ENCODE peak calls at places on chromosomes 2 and 18, in four cellular contexts. K is A549, G is heart right ventricle, B is lower lobe of right lung. T is an unnamed sample.

GRCh38 chr2:206217162-206217561 is 57.3 kb upstream of the ZDBF2 start:
- DNase-seq in K (no peak), G (no peak), B (no peak), T (no peak)

GRCh38 chr2:174901075-174901474 is 104.1 kb downstream of the CHN1 start:
- DNase-seq in K (no peak), G (no peak), B (no peak), T (no peak)

GRCh38 chr2:183227191-183227590 is 102.9 kb downstream of the NUP35 start:
- DNase-seq in K (no peak), G (no peak), B (no peak), T (no peak)

GRCh38 chr2:222518570-222519381 is 94.4 kb downstream of the SGPP2 start:
- DNase-seq in K (no peak), G (no peak), B (no peak), T (no peak)

GRCh38 chr2:176181551-176181950 is 6.9 kb upstream of the HOXD1 start:
- DNase-seq in K (no peak), G (no peak), B (no peak), T (no peak)

GRCh38 chr18:8450013-8450412 is 159.2 kb upstream of the RAB12 start:
- DNase-seq in K (peak), G (peak), B (no peak), T (no peak)

GRCh38 chr2:158845869-158846268 is 50.8 kb downstream of the DAPL1 start:
- DNase-seq in K (no peak), G (no peak), B (no peak), T (no peak)

GRCh38 chr18:39969813-39970494 is 1985.1 kb upstream of the PIK3C3 start:
- DNase-seq in K (no peak), G (no peak), B (no peak), T (no peak)

GRCh38 chr2:55391155-55391554 is 28.5 kb downstream of the CCDC88A start:
- DNase-seq in K (peak), G (no peak), B (no peak), T (no peak)

GRCh38 chr18:58980991-58981390 is 116.3 kb downstream of the ZNF532 start:
- DNase-seq in K (no peak), G (no peak), B (no peak), T (no peak)

GRCh38 chr18:54679318-54680149 is 88.5 kb downstream of the DYNAP start:
- DNase-seq in K (peak), G (peak), B (no peak), T (peak)

GRCh38 chr2:169716229-169716886 is 17.3 kb upstream of the KLHL23 start:
- DNase-seq in K (no peak), G (no peak), B (no peak), T (no peak)

GRCh38 chr18:79077181-79077580 is 8.0 kb downstream of the ATP9B start:
- DNase-seq in K (no peak), G (no peak), B (no peak), T (no peak)

GRCh38 chr2:134134827-134135226 is 119.0 kb upstream of the MGAT5 start:
- DNase-seq in K (no peak), G (no peak), B (no peak), T (no peak)

GRCh38 chr2:134138115-134138514 is 115.8 kb upstream of the MGAT5 start:
- DNase-seq in K (no peak), G (no peak), B (no peak), T (no peak)

GRCh38 chr2:134137182-134137595 is 116.7 kb upstream of the MGAT5 start:
- DNase-seq in K (no peak), G (peak), B (peak), T (peak)

GRCh38 chr2:134135793-134136192 is 118.1 kb upstream of the MGAT5 start:
- DNase-seq in K (no peak), G (no peak), B (no peak), T (no peak)

DNA sequence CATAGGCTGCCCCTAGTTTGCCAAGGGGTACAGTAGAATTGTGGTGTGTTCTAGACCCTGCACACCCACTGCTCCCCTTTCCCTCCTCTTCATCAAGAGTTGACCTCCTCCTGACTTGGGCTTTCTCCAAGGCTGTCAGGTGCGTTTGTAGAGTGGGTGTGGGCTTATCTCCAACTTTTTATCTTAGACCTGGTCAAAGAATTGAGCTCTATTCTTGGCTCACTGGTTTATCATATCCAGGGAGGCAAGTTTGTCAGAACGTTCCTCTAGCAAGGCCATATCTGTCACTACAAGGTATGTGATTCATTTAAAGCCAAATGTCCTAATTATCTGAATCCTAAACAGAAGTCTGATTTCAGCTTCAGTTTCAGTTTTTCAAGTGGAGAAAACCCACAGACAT is 117.2 kb upstream of the MGAT5 start:
- DNase-seq in K (no peak), G (no peak), B (no peak), T (no peak)
- H3K4me3 ChIP-seq in K (no peak), G (peak), B (peak), T (no peak)

GRCh38 chr2:98883780-98884211 is 52.2 kb downstream of the CRACDL start:
- DNase-seq in K (no peak), G (no peak), B (no peak), T (no peak)

GRCh38 chr2:98880266-98881152 is 55.5 kb downstream of the CRACDL start:
- DNase-seq in K (no peak), G (no peak), B (no peak), T (no peak)

GRCh38 chr2:98881153-98881650 is 54.8 kb downstream of the CRACDL start:
- DNase-seq in K (no peak), G (no peak), B (no peak), T (no peak)

GRCh38 chr2:98882971-98883779 is 52.9 kb downstream of the CRACDL start:
- DNase-seq in K (no peak), G (no peak), B (no peak), T (no peak)

GRCh38 chr2:98882368-98882767 is 53.7 kb downstream of the CRACDL start:
- DNase-seq in K (no peak), G (no peak), B (no peak), T (no peak)
- H3K4me3 ChIP-seq in K (no peak), G (no peak), B (no peak), T (no peak)

GRCh38 chr18:73261243-73261642 is 393.5 kb upstream of the NETO1 start:
- DNase-seq in K (peak), G (no peak), B (no peak), T (no peak)

GRCh38 chr18:73261923-73262322 is 394.1 kb upstream of the NETO1 start:
- DNase-seq in K (no peak), G (no peak), B (no peak), T (no peak)

GRCh38 chr18:73254564-73254963 is 386.8 kb upstream of the NETO1 start:
- DNase-seq in K (no peak), G (no peak), B (no peak), T (no peak)

GRCh38 chr18:73258375-73259087 is 390.7 kb upstream of the NETO1 start:
- DNase-seq in K (peak), G (no peak), B (no peak), T (no peak)
- H3K4me3 ChIP-seq in K (peak), G (no peak), B (no peak), T (no peak)

GRCh38 chr18:48408727-48409590 is at the start of gene ZBTB7C:
- DNase-seq in K (no peak), G (no peak), B (peak), T (no peak)

GRCh38 chr18:48405971-48406370 is 3.2 kb downstream of the ZBTB7C start:
- DNase-seq in K (no peak), G (no peak), B (no peak), T (no peak)

GRCh38 chr18:48405108-48405507 is 4.1 kb downstream of the ZBTB7C start:
- DNase-seq in K (no peak), G (no peak), B (no peak), T (no peak)

GRCh38 chr18:48408111-48408726 is 964 bp downstream of the ZBTB7C start:
- DNase-seq in K (no peak), G (no peak), B (peak), T (no peak)

GRCh38 chr18:48407358-48407757 is 1.8 kb downstream of the ZBTB7C start:
- DNase-seq in K (no peak), G (no peak), B (no peak), T (no peak)
- H3K4me3 ChIP-seq in K (no peak), G (peak), B (peak), T (no peak)

GRCh38 chr2:172551266-172551665 is 4.6 kb upstream of the PDK1 start:
- DNase-seq in K (no peak), G (no peak), B (no peak), T (no peak)
- H3K4me3 ChIP-seq in K (no peak), G (no peak), B (no peak), T (no peak)

GRCh38 chr2:101012054-101012705 is 10.1 kb downstream of the RPL31 start:
- DNase-seq in K (no peak), G (no peak), B (no peak), T (no peak)

GRCh38 chr2:101012706-101013181 is 10.7 kb downstream of the RPL31 start:
- DNase-seq in K (peak), G (peak), B (no peak), T (no peak)

GRCh38 chr2:101014264-101014857 is 12.3 kb downstream of the RPL31 start:
- DNase-seq in K (no peak), G (no peak), B (no peak), T (no peak)

GRCh38 chr2:101007415-101008345 is 5.6 kb downstream of the RPL31 start:
- DNase-seq in K (peak), G (no peak), B (no peak), T (no peak)

GRCh38 chr2:101011152-101011551 is 9.1 kb downstream of the RPL31 start:
- DNase-seq in K (no peak), G (no peak), B (no peak), T (no peak)
- H3K4me3 ChIP-seq in K (no peak), G (no peak), B (no peak), T (no peak)

GRCh38 chr2:39018633-39019032 is 102.2 kb downstream of the SOS1 start:
- DNase-seq in K (no peak), G (no peak), B (no peak), T (no peak)
- H3K4me3 ChIP-seq in K (no peak), G (peak), B (no peak), T (no peak)

GRCh38 chr18:37254256-37254880 is 311.2 kb downstream of the CELF4 start:
- DNase-seq in K (no peak), G (no peak), B (no peak), T (no peak)
- H3K4me3 ChIP-seq in K (peak), G (peak), B (peak), T (no peak)

T was measured in HL-60.